ENCODE peak calls at places on chromosomes 5 and 9, in nine cellular contexts. H, I, N, Q, P, G, K, Z and X are unnamed samples.
A peak's percentile ranks its signal among the peaks of the same experiment; 100 is the strongest.

GRCh38 chr9:116641292-116642059 is 45.6 kb upstream of the TRIM32 start:
- DNase-seq in H (no peak), I (no peak), N (no peak), Q (no peak), P (peak; percentile 44), G (no peak), K (no peak), Z (no peak), X (no peak)

GRCh38 chr9:108108802-108109448 is 619.4 kb upstream of the KLF4 start:
- DNase-seq in H (no peak), I (no peak), N (no peak), Q (no peak), P (no peak), G (no peak), K (no peak), Z (no peak), X (no peak)

GRCh38 chr5:134545070-134545868 is 19.8 kb downstream of the JADE2 start:
- DNase-seq in H (peak; percentile 87), I (peak; percentile 39), N (no peak), Q (peak; percentile 90), P (no peak), G (no peak), K (no peak), Z (no peak), X (no peak)

GRCh38 chr5:16797949-16798348 is 138.1 kb downstream of the MYO10 start:
- DNase-seq in H (no peak), I (no peak), N (no peak), Q (no peak), P (no peak), G (no peak), K (no peak), Z (no peak), X (no peak)

GRCh38 chr5:35608881-35609779 is 8.5 kb upstream of the SPEF2 start:
- DNase-seq in H (no peak), I (no peak), N (no peak), Q (no peak), P (peak; percentile 76), G (no peak), K (no peak), Z (no peak), X (no peak)

GRCh38 chr9:124256517-124257069 is 1.2 kb upstream of the NEK6 start:
- DNase-seq in H (peak; percentile 21), I (no peak), N (no peak), Q (no peak), P (peak; percentile 92), G (no peak), K (peak; percentile 45), Z (no peak), X (peak; percentile 52)

GRCh38 chr9:86703346-86703745 is 244.0 kb downstream of the GAS1 start:
- DNase-seq in H (no peak), I (no peak), N (no peak), Q (no peak), P (no peak), G (no peak), K (no peak), Z (no peak), X (no peak)

GRCh38 chr5:134825212-134825611 is 20.6 kb upstream of the C5orf24 start:
- DNase-seq in H (no peak), I (no peak), N (no peak), Q (no peak), P (no peak), G (no peak), K (no peak), Z (no peak), X (no peak)

GRCh38 chr5:50440651-50441478 is at the start of gene EMB:
- DNase-seq in H (peak; percentile 75), I (no peak), N (peak; percentile 73), Q (peak; percentile 34), P (peak; percentile 42), G (no peak), K (peak; percentile 88), Z (peak; percentile 92), X (peak; percentile 73)

GRCh38 chr5:78025540-78025939 is 249.4 kb upstream of the TBCA start:
- DNase-seq in H (no peak), I (no peak), N (no peak), Q (no peak), P (no peak), G (no peak), K (no peak), Z (no peak), X (no peak)

GRCh38 chr5:61617039-61617438 is 285.0 kb downstream of the ZSWIM6 start:
- DNase-seq in H (no peak), I (no peak), N (no peak), Q (no peak), P (no peak), G (no peak), K (no peak), Z (no peak), X (peak; percentile 27)

GRCh38 chr9:121360975-121361374 is 9.1 kb downstream of the STOM start:
- DNase-seq in H (no peak), I (no peak), N (no peak), Q (no peak), P (no peak), G (no peak), K (no peak), Z (no peak), X (no peak)

GRCh38 chr9:131096490-131097258 is at the start of gene AIF1L:
- DNase-seq in H (peak; percentile 46), I (no peak), N (no peak), Q (no peak), P (peak; percentile 76), G (no peak), K (no peak), Z (no peak), X (peak; percentile 94)

GRCh38 chr5:149271195-149271716 is 403 bp upstream of the AFAP1L1 start:
- DNase-seq in H (no peak), I (no peak), N (no peak), Q (peak; percentile 37), P (peak; percentile 52), G (no peak), K (no peak), Z (no peak), X (no peak)

GRCh38 chr9:127970401-127971313 is 10.1 kb downstream of the EEIG1 start:
- DNase-seq in H (peak; percentile 24), I (no peak), N (peak; percentile 51), Q (no peak), P (peak; percentile 67), G (no peak), K (no peak), Z (peak; percentile 94), X (no peak)

GRCh38 chr9:121321039-121321503 is 49.0 kb downstream of the STOM start:
- DNase-seq in H (no peak), I (no peak), N (no peak), Q (no peak), P (no peak), G (no peak), K (peak; percentile 47), Z (no peak), X (no peak)

GRCh38 chr5:142466195-142466951 is 141.6 kb upstream of the SPRY4 start:
- DNase-seq in H (no peak), I (no peak), N (no peak), Q (no peak), P (no peak), G (no peak), K (no peak), Z (no peak), X (no peak)

GRCh38 chr5:164326219-164326618 is 820.8 kb downstream of the MAT2B start:
- DNase-seq in H (no peak), I (no peak), N (no peak), Q (no peak), P (no peak), G (no peak), K (no peak), Z (no peak), X (no peak)

GRCh38 chr5:82918311-82919031 is 158.7 kb downstream of the TMEM167A start:
- DNase-seq in H (no peak), I (no peak), N (no peak), Q (no peak), P (no peak), G (no peak), K (no peak), Z (no peak), X (no peak)

GRCh38 chr5:159448-160172 is 31.7 kb upstream of the LRRC14B start:
- DNase-seq in H (no peak), I (no peak), N (no peak), Q (no peak), P (no peak), G (peak; percentile 47), K (no peak), Z (no peak), X (no peak)

GRCh38 chr5:17090839-17091238 is 126.6 kb upstream of the BASP1 start:
- DNase-seq in H (no peak), I (no peak), N (no peak), Q (no peak), P (no peak), G (no peak), K (no peak), Z (no peak), X (no peak)

GRCh38 chr5:160926428-160926827 is 74.4 kb upstream of the ATP10B start:
- DNase-seq in H (no peak), I (no peak), N (no peak), Q (no peak), P (peak; percentile 43), G (no peak), K (peak; percentile 50), Z (no peak), X (no peak)

GRCh38 chr5:100553209-100553608 is 18.0 kb downstream of the FAM174A start:
- DNase-seq in H (no peak), I (no peak), N (no peak), Q (no peak), P (no peak), G (no peak), K (no peak), Z (peak; percentile 5), X (no peak)

GRCh38 chr9:133589454-133590227 is 19.5 kb downstream of the FAM163B start:
- DNase-seq in H (peak; percentile 19), I (no peak), N (peak; percentile 10), Q (no peak), P (no peak), G (no peak), K (no peak), Z (no peak), X (no peak)
- TF ChIP-seq CTCF in H (peak; percentile 28), I (no peak), N (peak; percentile 31), Q (no peak), P (peak; percentile 80), G (peak; percentile 33), K (peak; percentile 52), Z (peak; percentile 67), X (no peak)

GRCh38 chr9:72839140-72839539 is 113.7 kb downstream of the ALDH1A1 start:
- DNase-seq in H (no peak), I (no peak), N (no peak), Q (no peak), P (no peak), G (no peak), K (no peak), Z (no peak), X (no peak)
- H3K27ac ChIP-seq in H (no peak overlapping the region), I (no peak overlapping the region), N (no peak overlapping the region), Q (no peak overlapping the region), P (no peak overlapping the region), G (no peak overlapping the region), K (no peak overlapping the region), Z (no peak overlapping the region), X (no peak overlapping the region)

GRCh38 chr5:159286420-159287035 is 23.4 kb downstream of the UBLCP1 start:
- DNase-seq in H (no peak), I (no peak), N (no peak), Q (no peak), P (no peak), G (no peak), K (no peak), Z (peak; percentile 51), X (no peak)
- TF ChIP-seq CTCF in H (peak; percentile 62), I (peak; percentile 22), N (peak; percentile 53), Q (peak; percentile 21), P (peak; percentile 68), G (peak; percentile 52), K (peak; percentile 42), Z (peak; percentile 54), X (peak; percentile 39)

GRCh38 chr9:85118990-85119755 is 449.6 kb downstream of the NTRK2 start:
- DNase-seq in H (no peak), I (no peak), N (no peak), Q (no peak), P (no peak), G (no peak), K (no peak), Z (no peak), X (no peak)
- H3K27ac ChIP-seq in H (no peak overlapping the region), I (no peak overlapping the region), N (no peak overlapping the region), Q (no peak overlapping the region), P (no peak overlapping the region), G (no peak overlapping the region), K (no peak overlapping the region), Z (no peak overlapping the region), X (no peak overlapping the region)